ENCODE peak calls at places on chromosomes 1 and 21, in six cellular contexts. K, E, G, D, P and Y are unnamed samples.

GRCh38 chr1:80392529-80392928 is 1386.0 kb upstream of the ADGRL4 start:
- DNase-seq in K (no peak), E (no peak), G (no peak), D (peak; percentile 2), P (no peak), Y (no peak)

GRCh38 chr1:81179239-81179638 is 621.5 kb upstream of the ADGRL2 start:
- DNase-seq in K (peak; percentile 19), E (no peak), G (no peak), D (no peak), P (no peak), Y (no peak)

GRCh38 chr1:191851799-191852595 is 306.3 kb upstream of the RGS18 start:
- DNase-seq in K (no peak), E (no peak), G (no peak), D (no peak), P (no peak), Y (no peak)

GRCh38 chr1:30726254-30726653 is 2.9 kb upstream of the MATN1 start:
- DNase-seq in K (no peak), E (no peak), G (no peak), D (no peak), P (no peak), Y (no peak)

GRCh38 chr21:33412832-33413519 is 9.8 kb downstream of the IFNGR2 start:
- DNase-seq in K (no peak), E (no peak), G (no peak), D (peak; percentile 98), P (no peak), Y (no peak)

GRCh38 chr1:109298666-109299086 is 8.1 kb downstream of the MYBPHL start:
- DNase-seq in K (no peak), E (peak; percentile 75), G (no peak), D (peak; percentile 79), P (no peak), Y (no peak)

GRCh38 chr1:42730988-42731387 is 9.0 kb downstream of the CLDN19 start:
- DNase-seq in K (peak; percentile 64), E (peak; percentile 47), G (no peak), D (no peak), P (no peak), Y (no peak)

GRCh38 chr1:1435911-1436633 is 582 bp downstream of the VWA1 start:
- DNase-seq in K (no peak), E (no peak), G (no peak), D (no peak), P (no peak), Y (peak; percentile 16)

GRCh38 chr21:37870229-37870628 is 46.0 kb downstream of the KCNJ6 start:
- DNase-seq in K (no peak), E (no peak), G (no peak), D (no peak), P (no peak), Y (no peak)

GRCh38 chr1:213186168-213186567 is 135.1 kb downstream of the RPS6KC1 start:
- DNase-seq in K (no peak), E (no peak), G (no peak), D (no peak), P (no peak), Y (no peak)

GRCh38 chr1:246012271-246012854 is 494.7 kb downstream of the SMYD3 start:
- DNase-seq in K (peak; percentile 31), E (peak; percentile 55), G (no peak), D (peak; percentile 34), P (no peak), Y (no peak)

GRCh38 chr1:209542585-209542984 is 40.9 kb upstream of the CAMK1G start:
- DNase-seq in K (peak; percentile 51), E (no peak), G (no peak), D (no peak), P (no peak), Y (no peak)

GRCh38 chr1:202750761-202751160 is 40.5 kb upstream of the SYT2 start:
- DNase-seq in K (no peak), E (no peak), G (no peak), D (no peak), P (no peak), Y (no peak)

GRCh38 chr21:37435120-37435519 is 68.5 kb downstream of the DYRK1A start:
- DNase-seq in K (peak; percentile 12), E (peak; percentile 43), G (peak; percentile 21), D (no peak), P (no peak), Y (peak; percentile 47)

GRCh38 chr1:27099904-27100796 is 54.8 kb downstream of the SLC9A1 start:
- DNase-seq in K (no peak), E (peak; percentile 80), G (no peak), D (no peak), P (no peak), Y (no peak)

GRCh38 chr1:42000781-42001180 is 82.1 kb upstream of the HIVEP3 start:
- DNase-seq in K (no peak), E (no peak), G (no peak), D (no peak), P (no peak), Y (no peak)

GRCh38 chr1:97451944-97452343 is 468.9 kb downstream of the DPYD start:
- DNase-seq in K (no peak), E (no peak), G (no peak), D (no peak), P (no peak), Y (no peak)

GRCh38 chr1:17569200-17570139 is 30.0 kb downstream of the ARHGEF10L start:
- DNase-seq in K (peak; percentile 58), E (peak; percentile 85), G (no peak), D (peak; percentile 44), P (no peak), Y (no peak)

GRCh38 chr1:3690282-3691065 is 38.2 kb downstream of the TP73 start:
- DNase-seq in K (no peak), E (no peak), G (no peak), D (no peak), P (no peak), Y (no peak)

GRCh38 chr1:78114034-78114956 is 68.5 kb downstream of the GIPC2 start:
- DNase-seq in K (peak; percentile 73), E (peak; percentile 37), G (no peak), D (peak; percentile 75), P (peak; percentile 38), Y (peak; percentile 32)

GRCh38 chr21:8989883-8990325 is 1531.5 kb upstream of the TPTE start:
- DNase-seq in K (no peak), E (peak; percentile 27), G (no peak), D (peak; percentile 96), P (no peak), Y (no peak)

GRCh38 chr21:34499116-34499515 is 12.9 kb downstream of the KCNE1 start:
- DNase-seq in K (no peak), E (no peak), G (no peak), D (no peak), P (no peak), Y (no peak)
- TF ChIP-seq ATF3 in K (no peak), E (no peak), G (no peak), D (no peak), P (no peak), Y (no peak)

GRCh38 chr1:15341228-15341627 is 68.5 kb upstream of the EFHD2 start:
- DNase-seq in K (no peak), E (no peak), G (no peak), D (no peak), P (no peak), Y (no peak)

GRCh38 chr1:15343099-15343498 is 66.6 kb upstream of the EFHD2 start:
- DNase-seq in K (no peak), E (no peak), G (no peak), D (no peak), P (no peak), Y (no peak)

GRCh38 chr1:15342568-15342967 is 67.1 kb upstream of the EFHD2 start:
- DNase-seq in K (no peak), E (no peak), G (no peak), D (no peak), P (no peak), Y (no peak)

GRCh38 chr1:15343729-15344128 is 66.0 kb upstream of the EFHD2 start:
- DNase-seq in K (no peak), E (no peak), G (no peak), D (no peak), P (no peak), Y (no peak)

GRCh38 chr1:15341634-15342375 is 67.9 kb upstream of the EFHD2 start:
- DNase-seq in K (no peak), E (no peak), G (no peak), D (no peak), P (no peak), Y (no peak)
- TF ChIP-seq SP1 in K (no peak), E (no peak), G (no peak), D (no peak), P (no peak), Y (no peak)

GRCh38 chr1:236181059-236181458 is 38.7 kb downstream of the GPR137B start:
- DNase-seq in K (no peak), E (no peak), G (no peak), D (no peak), P (no peak), Y (no peak)
- TF ChIP-seq ATF3 in K (no peak), E (no peak), G (no peak), D (no peak), P (no peak), Y (no peak)

GRCh38 chr1:230171337-230172015 is 104.4 kb downstream of the GALNT2 start:
- DNase-seq in K (no peak), E (no peak), G (no peak), D (no peak), P (no peak), Y (no peak)

GRCh38 chr1:230170610-230171009 is 103.6 kb downstream of the GALNT2 start:
- DNase-seq in K (no peak), E (no peak), G (no peak), D (no peak), P (no peak), Y (no peak)

GRCh38 chr1:230173176-230173575 is 106.1 kb downstream of the GALNT2 start:
- DNase-seq in K (no peak), E (no peak), G (no peak), D (no peak), P (no peak), Y (no peak)

GRCh38 chr1:230170153-230170547 is 103.1 kb downstream of the GALNT2 start:
- DNase-seq in K (no peak), E (no peak), G (no peak), D (no peak), P (peak; percentile 17), Y (no peak)

DNA sequence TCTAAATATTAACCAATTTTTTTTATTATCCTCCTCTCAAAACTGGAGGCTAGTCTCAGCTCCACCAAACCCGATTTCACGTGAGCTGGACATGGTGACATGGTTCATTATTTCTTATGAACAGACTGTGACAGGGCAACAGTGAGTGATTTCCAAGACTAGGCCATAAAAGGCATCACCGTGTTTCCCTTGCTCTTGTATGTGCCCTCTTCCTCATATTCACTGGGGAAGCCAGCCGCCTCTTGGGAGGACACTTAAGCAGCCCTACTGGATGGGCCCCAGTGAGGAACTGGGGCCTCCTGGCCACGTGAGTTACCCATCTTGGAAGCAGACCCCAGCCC is 104.9 kb downstream of the GALNT2 start:
- DNase-seq in K (no peak), E (no peak), G (no peak), D (no peak), P (no peak), Y (no peak)
- TF ChIP-seq SP1 in K (no peak), E (no peak), G (no peak), D (no peak), P (no peak), Y (no peak)

DNA sequence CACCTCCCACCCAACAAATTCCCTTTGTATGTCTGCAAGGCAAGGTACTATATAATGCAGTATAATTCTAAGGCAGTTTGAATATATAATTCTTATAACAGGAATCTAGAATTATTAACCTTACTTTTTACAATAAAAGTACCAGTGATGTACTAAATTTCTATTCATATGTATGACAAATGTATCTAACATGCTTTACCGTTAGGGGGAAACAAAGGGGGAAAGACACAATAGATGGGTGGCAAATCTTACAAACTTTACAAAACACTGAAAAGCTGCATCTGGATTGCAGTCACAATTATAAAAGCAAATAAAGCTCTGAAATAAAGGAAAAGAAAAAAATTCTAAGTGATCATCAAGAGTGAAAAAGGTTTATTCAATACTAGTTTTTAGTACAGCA is 2.3 kb downstream of the PIK3R3 start:
- DNase-seq in K (no peak), E (no peak), G (no peak), D (no peak), P (no peak), Y (no peak)
- TF ChIP-seq ATF3 in K (no peak), E (no peak), G (no peak), D (no peak), P (no peak), Y (no peak)